ENCODE peak calls at places on chromosomes 5 and 9, in nine cellular contexts. T is tibial artery; S is HT1080; O is ecto neural progenitor cell; V is central memory CD4-positive, alpha-beta T cell; A is endothelial cell; Z is GM10248; M is GM12865; F is heart right ventricle. Q is an unnamed sample.

GRCh38 chr9:109771796-109772525 is 8.0 kb upstream of the PALM2AKAP2 start:
- DNase-seq in T (no peak), S (no peak), O (no peak), V (no peak), A (no peak), Z (no peak), M (no peak), F (peak; percentile 78), Q (no peak)

GRCh38 chr9:99823392-99824377 is 2.0 kb downstream of the NR4A3 start:
- DNase-seq in T (peak; percentile 78), S (peak; percentile 5), O (peak; percentile 73), V (peak; percentile 54), A (peak; percentile 40), Z (peak; percentile 65), M (peak; percentile 41), F (peak; percentile 50), Q (peak; percentile 21)

GRCh38 chr5:122849746-122850145 is 4.3 kb downstream of the SNX24 start:
- DNase-seq in T (no peak), S (no peak), O (no peak), V (no peak), A (no peak), Z (no peak), M (no peak), F (no peak), Q (no peak)

GRCh38 chr5:19285286-19285685 is 702.7 kb downstream of the CDH18 start:
- DNase-seq in T (no peak), S (no peak), O (no peak), V (no peak), A (no peak), Z (no peak), M (no peak), F (no peak), Q (no peak)

GRCh38 chr9:26053954-26054353 is 375.7 kb upstream of the TUSC1 start:
- DNase-seq in T (no peak), S (no peak), O (no peak), V (no peak), A (no peak), Z (no peak), M (no peak), F (no peak), Q (no peak)

GRCh38 chr5:38831909-38832308 is 13.9 kb upstream of the OSMR start:
- DNase-seq in T (no peak), S (no peak), O (no peak), V (no peak), A (peak; percentile 37), Z (peak; percentile 20), M (peak; percentile 47), F (no peak), Q (no peak)

GRCh38 chr5:148394587-148395019 is 10.8 kb downstream of the FBXO38 start:
- DNase-seq in T (no peak), S (no peak), O (no peak), V (no peak), A (no peak), Z (no peak), M (no peak), F (no peak), Q (no peak)

GRCh38 chr9:13144176-13144820 is 135.2 kb downstream of the MPDZ start:
- DNase-seq in T (no peak), S (no peak), O (no peak), V (no peak), A (no peak), Z (no peak), M (no peak), F (no peak), Q (no peak)

GRCh38 chr5:139014726-139015125 is 139.6 kb upstream of the LRRTM2 start:
- DNase-seq in T (no peak), S (peak; percentile 84), O (peak; percentile 4), V (no peak), A (no peak), Z (no peak), M (no peak), F (no peak), Q (no peak)

GRCh38 chr9:70534471-70534870 is 120.0 kb upstream of the KLF9 start:
- DNase-seq in T (no peak), S (no peak), O (no peak), V (no peak), A (no peak), Z (no peak), M (no peak), F (no peak), Q (no peak)

GRCh38 chr9:32351845-32352244 is 32.6 kb upstream of the ACO1 start:
- DNase-seq in T (no peak), S (peak; percentile 58), O (no peak), V (no peak), A (no peak), Z (no peak), M (no peak), F (no peak), Q (no peak)

GRCh38 chr5:33984671-33985124 is at the start of gene SLC45A2:
- DNase-seq in T (no peak), S (no peak), O (no peak), V (no peak), A (no peak), Z (no peak), M (no peak), F (no peak), Q (no peak)

GRCh38 chr5:139094154-139095131 is 103.7 kb downstream of the SIL1 start:
- DNase-seq in T (no peak), S (no peak), O (no peak), V (no peak), A (no peak), Z (peak; percentile 42), M (peak; percentile 58), F (no peak), Q (no peak)

GRCh38 chr5:141778683-141779082 is 96.7 kb upstream of the ARAP3 start:
- DNase-seq in T (no peak), S (no peak), O (no peak), V (no peak), A (no peak), Z (no peak), M (no peak), F (no peak), Q (no peak)

GRCh38 chr9:124220551-124221451 is 36.9 kb upstream of the NEK6 start:
- DNase-seq in T (peak; percentile 73), S (peak; percentile 46), O (no peak), V (no peak), A (no peak), Z (no peak), M (no peak), F (peak; percentile 19), Q (no peak)

GRCh38 chr9:7370378-7370777 is 429.2 kb downstream of the DMAC1 start:
- DNase-seq in T (no peak), S (no peak), O (no peak), V (no peak), A (no peak), Z (no peak), M (no peak), F (no peak), Q (no peak)

GRCh38 chr9:109411818-109412352 is 86.2 kb downstream of the PTPN3 start:
- DNase-seq in T (no peak), S (no peak), O (no peak), V (no peak), A (peak; percentile 25), Z (peak; percentile 61), M (peak; percentile 91), F (no peak), Q (no peak)

GRCh38 chr9:14752271-14752670 is 29.7 kb upstream of the CER1 start:
- DNase-seq in T (no peak), S (no peak), O (no peak), V (no peak), A (no peak), Z (no peak), M (no peak), F (no peak), Q (no peak)

GRCh38 chr5:61881821-61882220 is 424.2 kb upstream of the KIF2A start:
- DNase-seq in T (no peak), S (peak; percentile 77), O (no peak), V (no peak), A (no peak), Z (no peak), M (no peak), F (no peak), Q (no peak)

GRCh38 chr9:69222953-69223352 is 48.9 kb downstream of the TJP2 start:
- DNase-seq in T (no peak), S (no peak), O (no peak), V (no peak), A (no peak), Z (no peak), M (no peak), F (no peak), Q (no peak)

GRCh38 chr9:136187197-136187596 is 17.7 kb downstream of the LHX3 start:
- DNase-seq in T (no peak), S (no peak), O (no peak), V (no peak), A (no peak), Z (no peak), M (no peak), F (no peak), Q (no peak)

GRCh38 chr5:131019601-131020315 is 145.3 kb downstream of the HINT1 start:
- DNase-seq in T (no peak), S (no peak), O (no peak), V (no peak), A (no peak), Z (no peak), M (no peak), F (no peak), Q (no peak)

GRCh38 chr5:141940695-141941271 is 17.1 kb downstream of the DELE1 start:
- DNase-seq in T (peak; percentile 70), S (no peak), O (no peak), V (no peak), A (no peak), Z (no peak), M (no peak), F (peak; percentile 25), Q (no peak)

GRCh38 chr5:94901071-94901979 is 282.9 kb downstream of the SLF1 start:
- DNase-seq in T (no peak), S (peak; percentile 78), O (no peak), V (no peak), A (no peak), Z (peak; percentile 8), M (peak; percentile 44), F (no peak), Q (no peak)

GRCh38 chr9:116002624-116003023 is 151.0 kb upstream of the PAPPA start:
- DNase-seq in T (no peak), S (peak; percentile 50), O (no peak), V (no peak), A (no peak), Z (no peak), M (no peak), F (no peak), Q (no peak)

GRCh38 chr9:77997611-77998349 is 33.8 kb downstream of the GNAQ start:
- DNase-seq in T (no peak), S (no peak), O (no peak), V (no peak), A (no peak), Z (no peak), M (no peak), F (no peak), Q (no peak)

GRCh38 chr5:73899055-73899454 is 273.1 kb downstream of the ARHGEF28 start:
- DNase-seq in T (no peak), S (no peak), O (no peak), V (no peak), A (no peak), Z (peak; percentile 70), M (peak; percentile 80), F (no peak), Q (no peak)

GRCh38 chr5:132418876-132419275 is 49.4 kb downstream of the SLC22A5 start:
- DNase-seq in T (no peak), S (no peak), O (no peak), V (no peak), A (no peak), Z (no peak), M (no peak), F (no peak), Q (no peak)

GRCh38 chr9:124505006-124505900 is 1.9 kb downstream of the NR5A1 start:
- DNase-seq in T (no peak), S (no peak), O (no peak), V (no peak), A (no peak), Z (no peak), M (no peak), F (no peak), Q (no peak)

GRCh38 chr9:13331320-13331719 is 51.8 kb upstream of the MPDZ start:
- DNase-seq in T (no peak), S (no peak), O (no peak), V (no peak), A (no peak), Z (no peak), M (no peak), F (no peak), Q (no peak)

Q was measured in naive thymus-derived CD4-positive, alpha-beta T cell.